ENCODE peak calls at places on chromosomes 13 and 19, in nine cellular contexts. U is cardiac fibroblast, S is thoracic aorta, J is right lobe of liver, I is endothelial cell, O is fibroblast of lung, V is omental fat pad, B is HL-60, W is LNCaP clone FGC. G is an unnamed sample.

GRCh38 chr19:3520166-3521103 is 14.3 kb downstream of the FZR1 start:
- DNase-seq in W (no peak), O (no peak), J (no peak), B (no peak), U (no peak), S (no peak), V (no peak), I (no peak), G (no peak)

GRCh38 chr19:23273022-23273593 is 22.9 kb upstream of the ZNF724 start:
- DNase-seq in U (no peak), V (no peak), I (no peak), B (no peak), J (no peak), S (no peak), O (no peak), W (no peak), G (no peak)

GRCh38 chr13:77820431-77821149 is 98.0 kb downstream of the EDNRB start:
- DNase-seq in O (no peak), B (no peak), I (no peak), S (no peak), J (no peak), U (no peak), V (no peak), W (no peak), G (no peak)

GRCh38 chr19:45150731-45151725 is 9.8 kb downstream of the NKPD1 start:
- DNase-seq in J (no peak), W (no peak), S (no peak), U (no peak), O (no peak), V (no peak), I (no peak), B (no peak), G (peak; percentile 27)

GRCh38 chr19:50178320-50178719 is 15.2 kb upstream of the IZUMO2 start:
- DNase-seq in B (no peak), S (no peak), J (no peak), U (no peak), O (no peak), V (no peak), I (no peak), W (peak; percentile 38), G (no peak)

GRCh38 chr19:48274173-48274572 is 4.3 kb downstream of the ZNF114 start:
- DNase-seq in U (no peak), I (no peak), O (peak; percentile 34), S (no peak), J (no peak), B (no peak), W (no peak), V (no peak), G (no peak)

GRCh38 chr13:30607908-30608307 is 9.8 kb upstream of the USPL1 start:
- DNase-seq in S (no peak), J (no peak), W (no peak), B (peak; percentile 85), U (no peak), O (no peak), V (no peak), I (no peak), G (peak; percentile 68)

GRCh38 chr19:48635966-48636858 is 967 bp downstream of the DBP start:
- DNase-seq in S (no peak), J (peak; percentile 52), I (no peak), V (no peak), W (no peak), B (peak; percentile 51), U (no peak), O (no peak), G (no peak)

GRCh38 chr19:50478901-50479715 is 2.5 kb upstream of the GARIN5A start:
- DNase-seq in O (peak; percentile 29), S (no peak), V (no peak), B (no peak), W (no peak), J (no peak), U (peak; percentile 61), I (no peak), G (no peak)

GRCh38 chr13:113499936-113500335 is 9.4 kb upstream of the DCUN1D2 start:
- DNase-seq in S (no peak), J (no peak), O (peak; percentile 11), B (no peak), U (no peak), I (no peak), W (no peak), V (no peak), G (no peak)

GRCh38 chr19:30293051-30293785 is 79.0 kb upstream of the ZNF536 start:
- DNase-seq in J (no peak), U (no peak), V (no peak), O (no peak), S (no peak), W (no peak), I (no peak), B (no peak), G (no peak)

GRCh38 chr13:41059466-41059865 is 1.8 kb upstream of the WBP4 start:
- DNase-seq in O (no peak), W (no peak), I (no peak), J (no peak), S (no peak), V (no peak), B (no peak), U (peak; percentile 10), G (no peak)

GRCh38 chr13:58804832-58805231 is 1173.3 kb downstream of the PCDH17 start:
- DNase-seq in W (no peak), O (no peak), V (no peak), S (no peak), I (peak; percentile 13), J (no peak), B (no peak), U (no peak), G (no peak)

GRCh38 chr13:113774177-113775107 is 15.4 kb downstream of the TMEM255B start:
- DNase-seq in U (peak; percentile 59), J (peak; percentile 11), O (peak; percentile 41), I (no peak), W (no peak), V (peak; percentile 17), B (no peak), S (no peak), G (no peak)

GRCh38 chr13:101090287-101090686 is 326.0 kb downstream of the NALCN start:
- DNase-seq in J (no peak), O (no peak), B (no peak), U (no peak), V (no peak), I (no peak), S (no peak), W (no peak), G (no peak)

DNA sequence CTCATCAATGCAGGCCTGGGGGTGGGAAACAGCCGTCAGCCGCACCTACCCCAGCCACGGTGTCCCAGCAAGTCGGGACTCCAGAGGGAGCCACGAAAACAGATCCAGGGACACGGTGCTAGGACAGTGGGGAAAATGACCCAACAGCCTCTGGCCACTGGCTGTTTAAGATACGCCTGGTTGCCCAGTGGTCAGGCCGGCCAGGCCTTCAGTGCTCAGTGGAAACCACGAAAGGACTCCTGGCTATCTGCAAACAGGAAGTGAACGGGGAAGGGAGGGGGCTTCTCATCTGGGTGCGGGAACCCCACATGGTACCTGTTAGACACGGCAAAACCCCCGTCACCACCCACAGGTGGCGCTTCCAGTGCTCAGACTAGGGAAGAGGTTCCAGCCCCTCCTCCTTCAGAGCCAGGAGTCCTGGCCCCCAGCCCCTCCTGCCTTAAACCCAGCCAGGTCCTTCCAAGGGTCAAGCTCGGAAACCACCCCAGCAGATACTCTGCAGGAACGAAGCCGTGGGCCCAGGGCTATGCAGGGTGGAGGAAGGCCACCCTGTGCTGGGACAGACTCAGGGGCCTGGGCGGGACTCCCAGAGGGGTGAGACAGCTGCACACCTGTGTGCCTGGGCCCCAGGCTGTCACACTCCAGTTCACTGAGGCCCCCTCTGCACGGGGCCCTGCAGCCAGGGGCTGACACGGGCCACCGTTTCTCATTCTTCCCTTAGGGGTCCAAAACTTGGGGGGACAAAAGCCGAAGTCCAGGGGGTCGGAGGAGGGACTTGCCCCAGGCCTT is 4.5 kb downstream of the PPP1R12C start:
- DNase-seq in V (no peak), O (no peak), W (no peak), I (no peak), S (no peak), B (no peak), U (no peak), J (no peak), G (peak; percentile 70)
- TF ChIP-seq CTCF in V (no peak), O (no peak), W (no peak), I (no peak), S (no peak), B (no peak), U (no peak), J (no peak), G (no peak)

GRCh38 chr13:65460136-65460535 is 1770.0 kb downstream of the PCDH9 start:
- DNase-seq in O (peak; percentile 75), I (no peak), U (no peak), W (no peak), J (no peak), V (no peak), S (no peak), B (no peak), G (no peak)

GRCh38 chr13:65456150-65456912 is 1773.8 kb downstream of the PCDH9 start:
- DNase-seq in B (no peak), O (no peak), J (no peak), U (no peak), V (no peak), I (no peak), W (no peak), S (no peak), G (no peak)

GRCh38 chr13:65461590-65461989 is 1768.5 kb downstream of the PCDH9 start:
- DNase-seq in S (no peak), U (peak; percentile 54), W (no peak), V (no peak), O (peak; percentile 94), I (no peak), B (no peak), J (no peak), G (no peak)
- TF ChIP-seq CTCF in S (no peak), U (no peak), W (no peak), V (no peak), O (no peak), I (no peak), B (no peak), J (no peak), G (no peak)

GRCh38 chr13:91493442-91493841 is 95.0 kb downstream of the GPC5 start:
- DNase-seq in S (no peak), O (no peak), J (no peak), B (no peak), V (no peak), I (no peak), W (no peak), U (no peak), G (no peak)
- TF ChIP-seq CTCF in S (no peak), O (no peak), J (no peak), B (no peak), V (no peak), I (no peak), W (peak; percentile 28), U (no peak), G (no peak)

DNA sequence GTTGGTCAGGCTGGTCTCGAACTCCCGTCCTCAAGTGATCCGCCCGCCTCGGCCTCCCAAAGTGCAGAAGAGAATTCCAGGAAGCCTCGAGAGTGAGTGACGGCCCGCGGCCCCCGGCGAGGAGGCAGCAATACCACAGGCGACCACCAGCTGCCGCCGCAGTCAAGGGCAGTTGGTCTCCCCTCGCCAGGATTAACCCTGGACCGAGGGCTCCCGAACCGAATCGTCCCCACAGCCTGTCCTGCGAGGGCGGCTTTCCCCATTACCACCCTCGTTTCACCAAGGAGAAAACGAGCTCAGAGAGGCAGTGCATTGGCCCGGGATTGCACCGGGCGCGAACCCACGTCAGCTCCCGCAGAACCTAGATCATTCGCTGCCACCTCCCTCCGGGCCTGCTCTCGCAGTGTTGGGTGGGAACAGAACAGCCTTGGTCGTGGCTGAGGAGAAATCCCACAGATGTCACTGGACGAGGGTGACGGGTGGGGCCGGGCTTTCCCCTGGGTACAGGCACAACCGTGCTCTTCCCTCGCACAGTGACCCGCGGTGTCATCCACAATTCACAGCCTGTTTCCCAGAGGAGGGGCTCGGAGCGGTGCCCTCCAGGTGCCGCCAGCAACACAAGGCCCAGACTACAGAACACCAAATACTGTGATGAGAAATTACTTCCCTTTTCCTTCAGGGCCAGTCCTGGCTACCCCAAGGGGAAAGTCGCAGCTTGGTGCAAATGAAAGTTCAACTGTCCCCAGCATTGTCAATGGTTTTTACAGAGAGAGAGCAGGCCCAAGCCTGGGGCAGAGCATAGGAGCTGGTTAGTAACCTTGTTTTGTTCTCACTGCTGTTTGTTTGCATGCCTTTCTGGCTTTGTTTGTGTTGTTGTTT is 24.8 kb downstream of the C2CD4C start:
- DNase-seq in U (peak; percentile 15), B (no peak), J (peak; percentile 48), S (no peak), O (no peak), V (peak; percentile 19), I (peak; percentile 71), W (no peak), G (no peak)
- TF ChIP-seq CTCF in U (peak; percentile 41), B (no peak), J (peak; percentile 47), S (peak; percentile 47), O (peak; percentile 35), V (no peak), I (peak; percentile 79), W (peak; percentile 15), G (no peak)

G was measured in GM20000.